ENCODE peak calls at places on chromosomes 5 and 9, in ten cellular contexts. E is sigmoid colon; X is RWPE1; W is mammary epithelial cell; B is right atrium auricular region; C is PC-3; D is A549; N is right cardiac atrium; Z is IMR-90; T is CD8-positive, alpha-beta T cell. Y is an unnamed sample.

GRCh38 chr9:7802666-7803065 is 3.1 kb upstream of the DMAC1 start:
- DNase-seq in E (no peak), X (no peak), W (peak; percentile 60), B (no peak), C (peak; percentile 23), D (no peak), N (no peak), Z (peak; percentile 29), T (no peak), Y (no peak)

GRCh38 chr9:99905833-99906402 is 536 bp upstream of the STX17 start:
- DNase-seq in E (no peak), X (peak; percentile 40), W (peak; percentile 49), B (no peak), C (peak; percentile 74), D (no peak), N (no peak), Z (peak; percentile 6), T (no peak), Y (no peak)

GRCh38 chr9:14868418-14868771 is 41.8 kb downstream of the FREM1 start:
- DNase-seq in E (no peak), X (no peak), W (no peak), B (no peak), C (no peak), D (no peak), N (no peak), Z (no peak), T (no peak), Y (no peak)

GRCh38 chr5:95087819-95088317 is 197.0 kb downstream of the MCTP1 start:
- DNase-seq in E (no peak), X (no peak), W (peak; percentile 23), B (no peak), C (no peak), D (no peak), N (no peak), Z (no peak), T (no peak), Y (no peak)

GRCh38 chr9:124527781-124528180 is 20.6 kb upstream of the NR5A1 start:
- DNase-seq in E (no peak), X (no peak), W (no peak), B (no peak), C (peak; percentile 10), D (no peak), N (no peak), Z (peak; percentile 63), T (no peak), Y (no peak)

GRCh38 chr9:77981332-77981731 is 50.3 kb downstream of the GNAQ start:
- DNase-seq in E (no peak), X (peak; percentile 69), W (peak; percentile 91), B (no peak), C (no peak), D (no peak), N (no peak), Z (peak; percentile 61), T (no peak), Y (peak; percentile 27)

GRCh38 chr5:154071799-154072781 is 33.3 kb downstream of the MFAP3 start:
- DNase-seq in E (peak; percentile 89), X (peak; percentile 90), W (peak; percentile 56), B (peak; percentile 83), C (peak; percentile 80), D (peak; percentile 84), N (peak; percentile 80), Z (peak; percentile 64), T (peak; percentile 76), Y (peak; percentile 78)

GRCh38 chr5:149452007-149452664 is 73.0 kb upstream of the IL17B start:
- DNase-seq in E (peak; percentile 77), X (no peak), W (no peak), B (peak; percentile 91), C (no peak), D (no peak), N (peak; percentile 87), Z (peak; percentile 53), T (no peak), Y (no peak)

GRCh38 chr9:99515874-99516656 is 294.0 kb downstream of the SEC61B start:
- DNase-seq in E (no peak), X (no peak), W (no peak), B (no peak), C (no peak), D (no peak), N (no peak), Z (no peak), T (no peak), Y (no peak)

DNA sequence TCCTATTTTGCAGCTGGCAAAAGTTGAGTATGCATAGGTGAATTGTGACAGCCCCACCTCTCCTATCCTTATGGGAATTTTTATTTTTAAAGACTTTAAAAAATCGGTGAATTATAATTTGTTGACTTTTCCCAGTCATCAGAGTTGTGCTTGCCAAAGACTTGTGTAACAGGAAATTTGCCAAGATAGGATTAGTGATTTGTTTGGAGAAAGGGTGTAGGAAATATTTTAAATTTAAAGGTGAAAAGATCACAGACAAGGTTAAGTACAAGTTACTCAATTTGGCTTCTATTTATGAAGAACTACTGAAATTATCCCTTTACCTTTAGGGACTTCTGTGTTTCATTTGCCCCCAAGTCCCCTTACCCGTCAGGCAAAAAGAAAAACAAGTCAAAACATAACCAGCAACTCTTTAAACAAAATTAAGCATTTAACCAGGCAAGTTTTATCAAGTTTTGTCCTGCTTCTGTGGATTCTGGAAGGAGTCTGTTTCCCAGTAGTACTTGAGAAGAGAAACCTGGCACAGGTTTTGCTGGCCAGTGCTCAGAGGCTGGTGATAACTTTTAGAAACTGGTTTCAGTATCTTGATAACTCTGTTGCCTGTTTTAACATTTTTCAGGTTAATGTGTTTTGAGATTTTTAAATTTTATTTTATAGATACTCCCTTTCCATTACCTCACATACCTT is 285.4 kb downstream of the MAST4 start:
- DNase-seq in E (no peak), X (peak; percentile 35), W (peak; percentile 84), B (no peak), C (peak; percentile 66), D (no peak), N (peak; percentile 22), Z (peak; percentile 33), T (no peak), Y (no peak)
- H3K27ac ChIP-seq in E (peak overlapping the region; percentile 38), X (no peak overlapping the region), W (peak overlapping the region; percentile 98), B (peak overlapping the region; percentile 41), C (peak overlapping the region; percentile 96), D (peak overlapping the region; percentile 87), N (no peak overlapping the region), Z (no peak overlapping the region), T (no peak overlapping the region), Y (no peak overlapping the region)

GRCh38 chr5:97839338-97840081 is 656.5 kb upstream of the RIOK2 start:
- DNase-seq in E (no peak), X (peak; percentile 26), W (peak; percentile 23), B (no peak), C (peak; percentile 83), D (no peak), N (no peak), Z (peak; percentile 2), T (no peak), Y (no peak)
- H3K27ac ChIP-seq in E (no peak overlapping the region), X (no peak overlapping the region), W (peak overlapping the region; percentile 31), B (no peak overlapping the region), C (peak overlapping the region; percentile 50), D (no peak overlapping the region), N (no peak overlapping the region), Z (no peak overlapping the region), T (no peak overlapping the region), Y (no peak overlapping the region)

GRCh38 chr5:67209141-67209771 is 12.7 kb upstream of the CD180 start:
- DNase-seq in E (peak; percentile 78), X (peak; percentile 92), W (peak; percentile 84), B (peak; percentile 74), C (peak; percentile 85), D (peak; percentile 81), N (no peak), Z (peak; percentile 72), T (peak; percentile 57), Y (peak; percentile 49)

GRCh38 chr5:67211926-67212325 is 15.3 kb upstream of the CD180 start:
- DNase-seq in E (peak; percentile 11), X (peak; percentile 76), W (peak; percentile 90), B (no peak), C (peak; percentile 70), D (no peak), N (no peak), Z (peak; percentile 87), T (no peak), Y (no peak)

GRCh38 chr5:67214713-67215591 is 18.4 kb upstream of the CD180 start:
- DNase-seq in E (peak; percentile 46), X (no peak), W (no peak), B (no peak), C (no peak), D (no peak), N (no peak), Z (no peak), T (no peak), Y (no peak)

GRCh38 chr5:67215592-67216471 is 19.2 kb upstream of the CD180 start:
- DNase-seq in E (peak; percentile 85), X (no peak), W (no peak), B (peak; percentile 91), C (no peak), D (no peak), N (peak; percentile 82), Z (peak; percentile 13), T (peak; percentile 74), Y (peak; percentile 76)

DNA sequence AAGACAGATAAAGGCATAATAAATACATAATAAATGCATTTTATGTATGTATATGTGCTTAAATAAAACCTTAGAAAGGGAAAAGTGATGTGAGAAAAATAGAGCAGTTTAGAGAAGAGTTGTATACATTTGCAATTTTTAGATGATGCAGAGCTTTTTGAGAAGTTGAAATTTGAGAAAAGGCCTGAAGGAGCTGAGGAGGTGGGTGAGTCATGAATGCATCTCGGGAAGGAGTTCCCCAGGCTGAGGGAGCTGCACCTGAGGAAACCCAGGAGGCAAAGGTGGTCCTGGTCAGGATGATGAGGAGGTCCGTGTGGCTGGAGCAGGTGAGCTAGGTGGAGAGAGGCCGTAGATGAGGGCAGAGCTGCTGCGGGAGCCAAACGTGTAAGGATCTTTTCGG is 17.4 kb upstream of the CD180 start:
- DNase-seq in E (no peak), X (peak; percentile 26), W (peak; percentile 21), B (no peak), C (peak; percentile 45), D (no peak), N (no peak), Z (peak; percentile 54), T (no peak), Y (no peak)
- H3K27ac ChIP-seq in E (no peak overlapping the region), X (no peak overlapping the region), W (no peak overlapping the region), B (no peak overlapping the region), C (no peak overlapping the region), D (no peak overlapping the region), N (no peak overlapping the region), Z (no peak overlapping the region), T (no peak overlapping the region), Y (no peak overlapping the region)

GRCh38 chr5:151618907-151619306 is 27.8 kb upstream of the FAT2 start:
- DNase-seq in E (no peak), X (no peak), W (peak; percentile 69), B (no peak), C (peak; percentile 43), D (no peak), N (no peak), Z (no peak), T (no peak), Y (no peak)

GRCh38 chr5:151619812-151620462 is 28.8 kb upstream of the FAT2 start:
- DNase-seq in E (no peak), X (peak; percentile 90), W (peak; percentile 98), B (no peak), C (peak; percentile 68), D (no peak), N (no peak), Z (no peak), T (no peak), Y (no peak)

GRCh38 chr5:151624486-151624885 is 33.4 kb upstream of the FAT2 start:
- DNase-seq in E (no peak), X (no peak), W (no peak), B (no peak), C (no peak), D (no peak), N (no peak), Z (no peak), T (no peak), Y (no peak)

GRCh38 chr5:151620463-151620844 is 29.3 kb upstream of the FAT2 start:
- DNase-seq in E (no peak), X (no peak), W (peak; percentile 70), B (no peak), C (peak; percentile 34), D (no peak), N (no peak), Z (no peak), T (no peak), Y (no peak)

GRCh38 chr5:151622367-151623097 is 31.4 kb upstream of the FAT2 start:
- DNase-seq in E (no peak), X (no peak), W (peak; percentile 44), B (no peak), C (no peak), D (no peak), N (peak; percentile 31), Z (no peak), T (no peak), Y (no peak)
- H3K27ac ChIP-seq in E (no peak overlapping the region), X (peak overlapping the region; percentile 98), W (no peak overlapping the region), B (no peak overlapping the region), C (no peak overlapping the region), D (no peak overlapping the region), N (no peak overlapping the region), Z (no peak overlapping the region), T (no peak overlapping the region), Y (no peak overlapping the region)

Y was measured in substantia nigra.